ENCODE peak calls at places on chromosomes 16 and 17, in ten cellular contexts. One of them, this sample, is unnamed. For H3K36me3, the result is how much of the 10 kb centered on the place peaks cover.

GRCh38 chr16:2361129-2361528 is 20.6 kb upstream of the ABCA3 start:
- DNase-seq in brain microvascular endothelial cell: no peak
- DNase-seq in tibial nerve: no peak
- DNase-seq in prostate gland: no peak
- DNase-seq in body of pancreas: no peak
- DNase-seq in psoas muscle: no peak
- DNase-seq in lung: no peak
- DNase-seq in left ventricle myocardium inferior: no peak
- DNase-seq in GM23338: no peak
- DNase-seq in heart left ventricle: no peak
- DNase-seq in this sample: no peak

GRCh38 chr16:62038646-62039045 is 2.4 kb upstream of the CDH8 start:
- DNase-seq in brain microvascular endothelial cell: no peak
- DNase-seq in tibial nerve: no peak
- DNase-seq in prostate gland: no peak
- DNase-seq in body of pancreas: no peak
- DNase-seq in psoas muscle: no peak
- DNase-seq in lung: no peak
- DNase-seq in left ventricle myocardium inferior: no peak
- DNase-seq in GM23338: no peak
- DNase-seq in heart left ventricle: no peak
- DNase-seq in this sample: no peak

GRCh38 chr17:79919164-79919585 is 79.9 kb upstream of the CBX4 start:
- DNase-seq in brain microvascular endothelial cell: no peak
- DNase-seq in tibial nerve: peak
- DNase-seq in prostate gland: peak
- DNase-seq in body of pancreas: peak
- DNase-seq in psoas muscle: peak
- DNase-seq in lung: peak
- DNase-seq in left ventricle myocardium inferior: peak
- DNase-seq in GM23338: peak
- DNase-seq in heart left ventricle: peak
- DNase-seq in this sample: peak

GRCh38 chr17:32516450-32516849 is 29.7 kb downstream of the CDK5R1 start:
- DNase-seq in brain microvascular endothelial cell: no peak
- DNase-seq in tibial nerve: no peak
- DNase-seq in prostate gland: no peak
- DNase-seq in body of pancreas: no peak
- DNase-seq in psoas muscle: no peak
- DNase-seq in lung: no peak
- DNase-seq in left ventricle myocardium inferior: no peak
- DNase-seq in GM23338: no peak
- DNase-seq in heart left ventricle: no peak
- DNase-seq in this sample: no peak

GRCh38 chr16:71293921-71294320 is 4.7 kb upstream of the CMTR2 start:
- DNase-seq in brain microvascular endothelial cell: no peak
- DNase-seq in tibial nerve: no peak
- DNase-seq in prostate gland: no peak
- DNase-seq in body of pancreas: no peak
- DNase-seq in psoas muscle: no peak
- DNase-seq in lung: no peak
- DNase-seq in left ventricle myocardium inferior: no peak
- DNase-seq in GM23338: no peak
- DNase-seq in heart left ventricle: no peak
- DNase-seq in this sample: no peak

GRCh38 chr17:78269893-78270490 is 38.6 kb downstream of the TMEM235 start:
- DNase-seq in brain microvascular endothelial cell: no peak
- DNase-seq in tibial nerve: no peak
- DNase-seq in prostate gland: no peak
- DNase-seq in body of pancreas: no peak
- DNase-seq in psoas muscle: no peak
- DNase-seq in lung: no peak
- DNase-seq in left ventricle myocardium inferior: no peak
- DNase-seq in GM23338: no peak
- DNase-seq in heart left ventricle: no peak
- DNase-seq in this sample: no peak

GRCh38 chr16:16012144-16012543 is 62.7 kb downstream of the ABCC1 start:
- DNase-seq in brain microvascular endothelial cell: no peak
- DNase-seq in tibial nerve: no peak
- DNase-seq in prostate gland: no peak
- DNase-seq in body of pancreas: no peak
- DNase-seq in psoas muscle: peak
- DNase-seq in lung: no peak
- DNase-seq in left ventricle myocardium inferior: no peak
- DNase-seq in GM23338: no peak
- DNase-seq in heart left ventricle: no peak
- DNase-seq in this sample: no peak

GRCh38 chr17:14451729-14452191 is 150.9 kb downstream of the HS3ST3B1 start:
- DNase-seq in brain microvascular endothelial cell: no peak
- DNase-seq in tibial nerve: no peak
- DNase-seq in prostate gland: no peak
- DNase-seq in body of pancreas: no peak
- DNase-seq in psoas muscle: no peak
- DNase-seq in lung: no peak
- DNase-seq in left ventricle myocardium inferior: no peak
- DNase-seq in GM23338: no peak
- DNase-seq in heart left ventricle: no peak
- DNase-seq in this sample: no peak

GRCh38 chr16:48176635-48177408 is 21.0 kb upstream of the ABCC12 start:
- DNase-seq in brain microvascular endothelial cell: no peak
- DNase-seq in tibial nerve: no peak
- DNase-seq in prostate gland: no peak
- DNase-seq in body of pancreas: no peak
- DNase-seq in psoas muscle: no peak
- DNase-seq in lung: no peak
- DNase-seq in left ventricle myocardium inferior: no peak
- DNase-seq in GM23338: no peak
- DNase-seq in heart left ventricle: no peak
- DNase-seq in this sample: no peak

GRCh38 chr17:72344613-72345012 is 223.8 kb downstream of the SOX9 start:
- DNase-seq in brain microvascular endothelial cell: no peak
- DNase-seq in tibial nerve: no peak
- DNase-seq in prostate gland: no peak
- DNase-seq in body of pancreas: no peak
- DNase-seq in psoas muscle: no peak
- DNase-seq in lung: no peak
- DNase-seq in left ventricle myocardium inferior: no peak
- DNase-seq in GM23338: no peak
- DNase-seq in heart left ventricle: no peak
- DNase-seq in this sample: no peak

GRCh38 chr17:69267219-69267618 is 38.6 kb upstream of the ABCA10 start:
- DNase-seq in brain microvascular endothelial cell: no peak
- DNase-seq in tibial nerve: no peak
- DNase-seq in prostate gland: no peak
- DNase-seq in body of pancreas: no peak
- DNase-seq in psoas muscle: no peak
- DNase-seq in lung: no peak
- DNase-seq in left ventricle myocardium inferior: no peak
- DNase-seq in GM23338: no peak
- DNase-seq in heart left ventricle: no peak
- DNase-seq in this sample: no peak

DNA sequence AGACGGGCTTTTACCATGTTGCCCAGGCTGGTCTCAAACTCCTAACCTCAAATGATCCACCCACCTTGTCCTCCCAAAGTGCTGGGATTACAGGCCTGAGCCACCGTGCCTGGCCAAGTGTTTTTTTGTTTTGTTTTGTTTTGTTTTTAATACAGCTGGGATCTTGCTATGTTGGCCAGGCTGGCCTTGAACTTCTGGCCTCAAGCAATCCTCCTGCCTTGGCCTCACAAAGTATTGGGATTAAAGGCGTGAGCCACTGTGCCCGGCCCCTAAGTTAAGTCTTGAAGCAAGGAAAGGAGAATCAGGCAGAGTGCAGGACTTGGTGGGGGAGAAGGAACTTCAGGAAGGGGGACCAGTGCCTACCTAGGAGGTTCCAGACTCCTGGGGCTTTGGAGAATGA is 51.7 kb upstream of the NOL11 start:
- DNase-seq in brain microvascular endothelial cell: no peak
- DNase-seq in tibial nerve: no peak
- DNase-seq in prostate gland: no peak
- DNase-seq in body of pancreas: no peak
- DNase-seq in psoas muscle: no peak
- DNase-seq in lung: no peak
- DNase-seq in left ventricle myocardium inferior: no peak
- DNase-seq in GM23338: no peak
- DNase-seq in heart left ventricle: no peak
- DNase-seq in this sample: no peak
- H3K36me3 ChIP-seq in brain microvascular endothelial cell: under half
- H3K36me3 ChIP-seq in tibial nerve: under half
- H3K36me3 ChIP-seq in prostate gland: under half
- H3K36me3 ChIP-seq in body of pancreas: under half
- H3K36me3 ChIP-seq in psoas muscle: under half
- H3K36me3 ChIP-seq in lung: under half
- H3K36me3 ChIP-seq in left ventricle myocardium inferior: under half
- H3K36me3 ChIP-seq in GM23338: under half
- H3K36me3 ChIP-seq in heart left ventricle: under half
- H3K36me3 ChIP-seq in this sample: under half

GRCh38 chr17:2062571-2063183 is 7.8 kb downstream of the HIC1 start:
- DNase-seq in brain microvascular endothelial cell: peak
- DNase-seq in tibial nerve: no peak
- DNase-seq in prostate gland: no peak
- DNase-seq in body of pancreas: no peak
- DNase-seq in psoas muscle: peak
- DNase-seq in lung: no peak
- DNase-seq in left ventricle myocardium inferior: no peak
- DNase-seq in GM23338: peak
- DNase-seq in heart left ventricle: no peak
- DNase-seq in this sample: peak

GRCh38 chr17:2059837-2060658 is 5.1 kb downstream of the HIC1 start:
- DNase-seq in brain microvascular endothelial cell: no peak
- DNase-seq in tibial nerve: no peak
- DNase-seq in prostate gland: no peak
- DNase-seq in body of pancreas: no peak
- DNase-seq in psoas muscle: no peak
- DNase-seq in lung: no peak
- DNase-seq in left ventricle myocardium inferior: no peak
- DNase-seq in GM23338: no peak
- DNase-seq in heart left ventricle: no peak
- DNase-seq in this sample: no peak

GRCh38 chr17:2063306-2064146 is 8.6 kb downstream of the HIC1 start:
- DNase-seq in brain microvascular endothelial cell: peak
- DNase-seq in tibial nerve: no peak
- DNase-seq in prostate gland: no peak
- DNase-seq in body of pancreas: no peak
- DNase-seq in psoas muscle: no peak
- DNase-seq in lung: no peak
- DNase-seq in left ventricle myocardium inferior: no peak
- DNase-seq in GM23338: no peak
- DNase-seq in heart left ventricle: no peak
- DNase-seq in this sample: peak

GRCh38 chr17:2060681-2061440 is 6.0 kb downstream of the HIC1 start:
- DNase-seq in brain microvascular endothelial cell: peak
- DNase-seq in tibial nerve: no peak
- DNase-seq in prostate gland: no peak
- DNase-seq in body of pancreas: no peak
- DNase-seq in psoas muscle: peak
- DNase-seq in lung: no peak
- DNase-seq in left ventricle myocardium inferior: no peak
- DNase-seq in GM23338: no peak
- DNase-seq in heart left ventricle: no peak
- DNase-seq in this sample: no peak

DNA sequence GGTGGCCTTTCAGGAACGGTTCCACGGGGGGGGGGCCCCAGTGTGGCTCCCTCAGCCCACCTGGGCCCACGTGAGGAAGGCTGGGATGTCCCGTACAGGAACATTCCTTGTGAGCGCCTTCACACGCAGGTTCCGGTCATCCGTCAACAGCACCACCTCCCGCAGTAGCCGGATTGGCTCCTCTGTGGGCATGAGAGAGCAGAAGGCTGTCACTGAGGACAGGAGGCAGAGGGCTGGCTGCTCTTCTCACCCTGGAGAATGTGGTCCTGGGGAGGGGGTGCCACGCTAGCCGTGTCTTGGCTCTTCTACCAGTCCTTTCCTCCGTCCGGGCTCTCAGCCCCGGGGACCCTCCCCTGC is 6.5 kb downstream of the HIC1 start:
- DNase-seq in brain microvascular endothelial cell: peak
- DNase-seq in tibial nerve: no peak
- DNase-seq in prostate gland: no peak
- DNase-seq in body of pancreas: no peak
- DNase-seq in psoas muscle: no peak
- DNase-seq in lung: no peak
- DNase-seq in left ventricle myocardium inferior: no peak
- DNase-seq in GM23338: no peak
- DNase-seq in heart left ventricle: no peak
- DNase-seq in this sample: no peak
- H3K36me3 ChIP-seq in brain microvascular endothelial cell: half or more
- H3K36me3 ChIP-seq in tibial nerve: half or more
- H3K36me3 ChIP-seq in prostate gland: under half
- H3K36me3 ChIP-seq in body of pancreas: under half
- H3K36me3 ChIP-seq in psoas muscle: under half
- H3K36me3 ChIP-seq in lung: under half
- H3K36me3 ChIP-seq in left ventricle myocardium inferior: half or more
- H3K36me3 ChIP-seq in GM23338: under half
- H3K36me3 ChIP-seq in heart left ventricle: under half
- H3K36me3 ChIP-seq in this sample: half or more

GRCh38 chr16:57783883-57784282 is 18.4 kb downstream of the KIFC3 start:
- DNase-seq in brain microvascular endothelial cell: no peak
- DNase-seq in tibial nerve: no peak
- DNase-seq in prostate gland: no peak
- DNase-seq in body of pancreas: no peak
- DNase-seq in psoas muscle: no peak
- DNase-seq in lung: no peak
- DNase-seq in left ventricle myocardium inferior: no peak
- DNase-seq in GM23338: no peak
- DNase-seq in heart left ventricle: peak
- DNase-seq in this sample: no peak
- H3K36me3 ChIP-seq in brain microvascular endothelial cell: under half
- H3K36me3 ChIP-seq in tibial nerve: half or more
- H3K36me3 ChIP-seq in prostate gland: under half
- H3K36me3 ChIP-seq in body of pancreas: under half
- H3K36me3 ChIP-seq in psoas muscle: under half
- H3K36me3 ChIP-seq in lung: under half
- H3K36me3 ChIP-seq in left ventricle myocardium inferior: under half
- H3K36me3 ChIP-seq in GM23338: under half
- H3K36me3 ChIP-seq in heart left ventricle: under half
- H3K36me3 ChIP-seq in this sample: under half

DNA sequence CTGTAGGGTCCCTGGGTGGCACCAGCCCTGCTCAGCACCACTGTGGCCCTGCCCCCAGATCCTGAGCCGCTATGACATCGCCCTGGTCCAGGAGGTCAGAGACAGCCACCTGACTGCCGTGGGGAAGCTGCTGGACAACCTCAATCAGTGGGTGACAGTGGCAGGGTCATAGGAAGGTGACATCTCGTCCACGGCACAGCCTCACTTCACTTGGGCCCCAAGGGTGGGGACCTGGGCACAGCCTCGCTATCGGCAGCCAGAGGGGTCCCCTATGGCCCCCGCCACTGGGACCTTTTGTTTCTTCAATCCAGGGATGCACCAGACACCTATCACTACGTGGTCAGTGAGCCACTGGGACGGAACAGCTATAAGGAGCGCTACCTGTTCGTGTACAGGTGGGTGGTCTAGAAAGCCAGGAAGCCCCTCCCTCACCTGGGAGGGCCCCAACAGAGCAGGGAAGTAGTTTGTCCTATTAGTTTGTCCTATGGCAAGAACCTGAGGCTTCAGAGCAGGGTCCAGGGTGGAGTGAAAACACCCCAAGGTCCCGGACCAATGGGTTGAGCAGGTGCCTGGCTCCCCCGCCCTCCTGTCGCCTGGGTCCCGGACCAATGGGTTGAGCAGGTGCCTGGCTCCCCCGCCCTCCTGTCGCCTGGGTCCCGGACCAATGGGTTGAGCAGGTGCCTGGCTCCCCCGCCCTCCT is 1.4 kb downstream of the DNASE1 start:
- DNase-seq in brain microvascular endothelial cell: no peak
- DNase-seq in tibial nerve: no peak
- DNase-seq in prostate gland: no peak
- DNase-seq in body of pancreas: peak
- DNase-seq in psoas muscle: peak
- DNase-seq in lung: no peak
- DNase-seq in left ventricle myocardium inferior: no peak
- DNase-seq in GM23338: no peak
- DNase-seq in heart left ventricle: no peak
- DNase-seq in this sample: no peak
- H3K36me3 ChIP-seq in brain microvascular endothelial cell: under half
- H3K36me3 ChIP-seq in tibial nerve: half or more
- H3K36me3 ChIP-seq in prostate gland: under half
- H3K36me3 ChIP-seq in body of pancreas: under half
- H3K36me3 ChIP-seq in psoas muscle: half or more
- H3K36me3 ChIP-seq in lung: under half
- H3K36me3 ChIP-seq in left ventricle myocardium inferior: half or more
- H3K36me3 ChIP-seq in GM23338: under half
- H3K36me3 ChIP-seq in heart left ventricle: under half
- H3K36me3 ChIP-seq in this sample: under half